ENCODE peak calls at places on chromosomes 11 and 22, in five cellular contexts. One of them, this sample, is unnamed.
A peak's percentile ranks its signal among the peaks of the same experiment; 100 is the strongest.

GRCh38 chr11:110759972-110760381 is 47.7 kb upstream of the ARHGAP20 start:
- DNase-seq in K562: no peak
- DNase-seq in HCT116: no peak
- DNase-seq in GM12878: no peak
- DNase-seq in HepG2: no peak
- DNase-seq in this sample: no peak

GRCh38 chr22:48739348-48740085 is 1088.2 kb downstream of the BRD1 start:
- DNase-seq in K562: no peak
- DNase-seq in HCT116: no peak
- DNase-seq in GM12878: no peak
- DNase-seq in HepG2: no peak
- DNase-seq in this sample: no peak

GRCh38 chr11:27865105-27865504 is 164.8 kb upstream of the BDNF start:
- DNase-seq in K562: no peak
- DNase-seq in HCT116: no peak
- DNase-seq in GM12878: no peak
- DNase-seq in HepG2: no peak
- DNase-seq in this sample: no peak

GRCh38 chr11:78645226-78646202 is 70.8 kb upstream of the NARS2 start:
- DNase-seq in K562: peak; percentile 76
- DNase-seq in HCT116: peak; percentile 50
- DNase-seq in GM12878: peak; percentile 35
- DNase-seq in HepG2: peak; percentile 63
- DNase-seq in this sample: peak; percentile 77

GRCh38 chr22:20583471-20583922 is 76.1 kb downstream of the MED15 start:
- DNase-seq in K562: peak; percentile 70
- DNase-seq in HCT116: no peak
- DNase-seq in GM12878: no peak
- DNase-seq in HepG2: no peak
- DNase-seq in this sample: peak; percentile 58

GRCh38 chr11:73784080-73784634 is 3.5 kb upstream of the MRPL48 start:
- DNase-seq in K562: peak; percentile 61
- DNase-seq in HCT116: peak; percentile 66
- DNase-seq in GM12878: no peak
- DNase-seq in HepG2: peak; percentile 78
- DNase-seq in this sample: no peak

GRCh38 chr22:22165936-22166710 is 78.5 kb upstream of the VPREB1 start:
- DNase-seq in K562: no peak
- DNase-seq in HCT116: no peak
- DNase-seq in GM12878: no peak
- DNase-seq in HepG2: no peak
- DNase-seq in this sample: no peak

GRCh38 chr22:43110444-43110926 is at the start of gene BIK:
- DNase-seq in K562: peak; percentile 33
- DNase-seq in HCT116: no peak
- DNase-seq in GM12878: no peak
- DNase-seq in HepG2: peak; percentile 51
- DNase-seq in this sample: no peak

GRCh38 chr11:57456960-57457642 is 3.2 kb upstream of the RTN4RL2 start:
- DNase-seq in K562: peak; percentile 92
- DNase-seq in HCT116: peak; percentile 79
- DNase-seq in GM12878: no peak
- DNase-seq in HepG2: peak; percentile 82
- DNase-seq in this sample: peak; percentile 97

GRCh38 chr22:31951201-31952093 is 7.1 kb downstream of the YWHAH start:
- DNase-seq in K562: no peak
- DNase-seq in HCT116: no peak
- DNase-seq in GM12878: no peak
- DNase-seq in HepG2: no peak
- DNase-seq in this sample: no peak

GRCh38 chr11:373716-374551 is 4.6 kb downstream of the B4GALNT4 start:
- DNase-seq in K562: no peak
- DNase-seq in HCT116: no peak
- DNase-seq in GM12878: no peak
- DNase-seq in HepG2: peak; percentile 91
- DNase-seq in this sample: no peak

GRCh38 chr11:70861534-70861933 is 390.8 kb downstream of the SHANK2 start:
- DNase-seq in K562: no peak
- DNase-seq in HCT116: no peak
- DNase-seq in GM12878: no peak
- DNase-seq in HepG2: no peak
- DNase-seq in this sample: no peak

GRCh38 chr22:32771761-32772160 is 29.7 kb upstream of the TIMP3 start:
- DNase-seq in K562: no peak
- DNase-seq in HCT116: no peak
- DNase-seq in GM12878: no peak
- DNase-seq in HepG2: no peak
- DNase-seq in this sample: no peak

GRCh38 chr11:96257972-96258951 is 84.7 kb downstream of the MAML2 start:
- DNase-seq in K562: no peak
- DNase-seq in HCT116: no peak
- DNase-seq in GM12878: no peak
- DNase-seq in HepG2: no peak
- DNase-seq in this sample: no peak

GRCh38 chr11:106446961-106447360 is 369.5 kb downstream of the AASDHPPT start:
- DNase-seq in K562: no peak
- DNase-seq in HCT116: no peak
- DNase-seq in GM12878: no peak
- DNase-seq in HepG2: no peak
- DNase-seq in this sample: no peak

GRCh38 chr11:44244649-44245308 is 65.2 kb downstream of the ALX4 start:
- DNase-seq in K562: no peak
- DNase-seq in HCT116: no peak
- DNase-seq in GM12878: no peak
- DNase-seq in HepG2: no peak
- DNase-seq in this sample: no peak

GRCh38 chr11:68741536-68741935 is 9.8 kb downstream of the TESMIN start:
- DNase-seq in K562: no peak
- DNase-seq in HCT116: no peak
- DNase-seq in GM12878: no peak
- DNase-seq in HepG2: no peak
- DNase-seq in this sample: no peak

GRCh38 chr11:83583953-83584352 is 297.8 kb upstream of the CCDC90B start:
- DNase-seq in K562: no peak
- DNase-seq in HCT116: no peak
- DNase-seq in GM12878: peak; percentile 56
- DNase-seq in HepG2: no peak
- DNase-seq in this sample: no peak

GRCh38 chr11:96154802-96155520 is 188.0 kb downstream of the MAML2 start:
- DNase-seq in K562: no peak
- DNase-seq in HCT116: no peak
- DNase-seq in GM12878: no peak
- DNase-seq in HepG2: no peak
- DNase-seq in this sample: no peak

GRCh38 chr11:1153105-1153950 is 4.4 kb upstream of the MUC5AC start:
- DNase-seq in K562: no peak
- DNase-seq in HCT116: no peak
- DNase-seq in GM12878: no peak
- DNase-seq in HepG2: peak; percentile 7
- DNase-seq in this sample: no peak

GRCh38 chr11:77244277-77245014 is 57.0 kb downstream of the GDPD4 start:
- DNase-seq in K562: no peak
- DNase-seq in HCT116: no peak
- DNase-seq in GM12878: no peak
- DNase-seq in HepG2: peak; percentile 16
- DNase-seq in this sample: no peak

GRCh38 chr22:31650391-31650790 is 11.6 kb downstream of the PISD start:
- DNase-seq in K562: no peak
- DNase-seq in HCT116: no peak
- DNase-seq in GM12878: no peak
- DNase-seq in HepG2: no peak
- DNase-seq in this sample: no peak

GRCh38 chr11:819943-820649 is 1.4 kb downstream of the PNPLA2 start:
- DNase-seq in K562: peak; percentile 91
- DNase-seq in HCT116: peak; percentile 85
- DNase-seq in GM12878: no peak
- DNase-seq in HepG2: peak; percentile 94
- DNase-seq in this sample: no peak

GRCh38 chr22:43230983-43231723 is 44.2 kb upstream of the TTLL12 start:
- DNase-seq in K562: peak; percentile 71
- DNase-seq in HCT116: peak; percentile 51
- DNase-seq in GM12878: no peak
- DNase-seq in HepG2: peak; percentile 48
- DNase-seq in this sample: peak; percentile 66

GRCh38 chr22:33653525-33654063 is 266.7 kb downstream of the LARGE1 start:
- DNase-seq in K562: no peak
- DNase-seq in HCT116: no peak
- DNase-seq in GM12878: no peak
- DNase-seq in HepG2: no peak
- DNase-seq in this sample: no peak

GRCh38 chr11:30326114-30326783 is 3.3 kb downstream of the ARL14EP start:
- DNase-seq in K562: no peak
- DNase-seq in HCT116: no peak
- DNase-seq in GM12878: no peak
- DNase-seq in HepG2: no peak
- DNase-seq in this sample: no peak
- H3K9ac ChIP-seq in K562: no peak overlapping the region
- H3K9ac ChIP-seq in HCT116: no peak overlapping the region
- H3K9ac ChIP-seq in GM12878: no peak overlapping the region
- H3K9ac ChIP-seq in HepG2: no peak overlapping the region
- H3K9ac ChIP-seq in this sample: no peak overlapping the region

DNA sequence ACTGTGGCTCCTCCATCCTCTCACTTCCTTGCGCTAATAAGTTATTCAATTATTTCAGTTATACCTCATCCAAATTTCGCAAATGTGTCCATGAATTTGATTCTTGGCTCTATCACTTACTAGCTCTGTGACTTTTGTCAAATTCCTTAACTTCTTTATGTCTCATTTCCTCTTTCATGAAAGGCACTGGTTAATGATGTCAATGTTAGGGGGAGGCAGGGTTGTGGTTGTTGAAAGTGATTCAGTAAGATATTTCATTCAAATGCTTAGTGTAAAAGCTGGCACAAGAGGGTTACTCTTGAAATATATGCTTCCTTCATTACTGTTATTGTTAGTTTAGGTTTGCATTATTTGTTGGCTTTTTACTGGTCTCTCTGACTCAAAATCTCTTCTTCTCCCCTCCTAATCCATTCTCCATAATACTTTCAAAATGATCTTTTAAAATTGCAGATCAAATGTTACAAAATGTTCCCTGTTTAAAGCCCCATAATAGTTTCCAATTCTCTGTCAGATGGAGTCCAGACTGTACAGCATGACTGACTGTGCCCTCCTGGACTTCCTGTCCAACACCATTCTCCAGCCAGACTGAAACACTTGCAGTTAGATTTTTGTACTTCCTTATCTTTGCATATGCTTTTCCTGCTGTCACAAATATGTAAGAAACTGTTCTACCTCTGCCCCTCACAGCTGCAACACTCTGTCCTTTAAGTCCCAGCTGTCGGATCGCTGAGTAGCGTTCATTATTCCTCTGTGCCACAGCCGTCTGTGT is 510.6 kb upstream of the RAG2 start:
- DNase-seq in K562: no peak
- DNase-seq in HCT116: no peak
- DNase-seq in GM12878: no peak
- DNase-seq in HepG2: no peak
- DNase-seq in this sample: no peak
- TF ChIP-seq ATF3 in K562: no peak
- TF ChIP-seq ATF3 in HCT116: no peak
- TF ChIP-seq ATF3 in GM12878: no peak
- TF ChIP-seq ATF3 in HepG2: no peak
- TF ChIP-seq ATF3 in this sample: no peak

GRCh38 chr11:118002010-118002540 is 15.9 kb downstream of the IL10RA start:
- DNase-seq in K562: peak; percentile 81
- DNase-seq in HCT116: no peak
- DNase-seq in GM12878: no peak
- DNase-seq in HepG2: no peak
- DNase-seq in this sample: no peak

GRCh38 chr11:118003021-118003423 is 16.8 kb downstream of the IL10RA start:
- DNase-seq in K562: peak; percentile 58
- DNase-seq in HCT116: no peak
- DNase-seq in GM12878: no peak
- DNase-seq in HepG2: no peak
- DNase-seq in this sample: no peak

GRCh38 chr11:118003456-118003855 is 17.3 kb downstream of the IL10RA start:
- DNase-seq in K562: no peak
- DNase-seq in HCT116: no peak
- DNase-seq in GM12878: no peak
- DNase-seq in HepG2: no peak
- DNase-seq in this sample: no peak

GRCh38 chr11:118001494-118001971 is 15.3 kb downstream of the IL10RA start:
- DNase-seq in K562: peak; percentile 61
- DNase-seq in HCT116: no peak
- DNase-seq in GM12878: no peak
- DNase-seq in HepG2: no peak
- DNase-seq in this sample: no peak

GRCh38 chr11:118002541-118003019 is 16.4 kb downstream of the IL10RA start:
- DNase-seq in K562: peak; percentile 79
- DNase-seq in HCT116: no peak
- DNase-seq in GM12878: no peak
- DNase-seq in HepG2: no peak
- DNase-seq in this sample: no peak
- H3K9ac ChIP-seq in K562: peak overlapping the region; percentile 68
- H3K9ac ChIP-seq in HCT116: no peak overlapping the region
- H3K9ac ChIP-seq in GM12878: peak overlapping the region; percentile 37
- H3K9ac ChIP-seq in HepG2: no peak overlapping the region
- H3K9ac ChIP-seq in this sample: no peak overlapping the region

GRCh38 chr11:11373934-11374333 is 20.9 kb upstream of the CSNK2A3 start:
- DNase-seq in K562: no peak
- DNase-seq in HCT116: no peak
- DNase-seq in GM12878: no peak
- DNase-seq in HepG2: no peak
- DNase-seq in this sample: no peak
- TF ChIP-seq ATF3 in K562: no peak
- TF ChIP-seq ATF3 in HCT116: no peak
- TF ChIP-seq ATF3 in GM12878: no peak
- TF ChIP-seq ATF3 in HepG2: no peak
- TF ChIP-seq ATF3 in this sample: no peak

GRCh38 chr22:50445880-50446707 is 28.7 kb downstream of the SBF1 start:
- DNase-seq in K562: no peak
- DNase-seq in HCT116: no peak
- DNase-seq in GM12878: no peak
- DNase-seq in HepG2: no peak
- DNase-seq in this sample: no peak

GRCh38 chr22:50443801-50444625 is 30.8 kb downstream of the SBF1 start:
- DNase-seq in K562: no peak
- DNase-seq in HCT116: no peak
- DNase-seq in GM12878: no peak
- DNase-seq in HepG2: no peak
- DNase-seq in this sample: no peak

GRCh38 chr22:50444663-50445062 is 30.2 kb downstream of the SBF1 start:
- DNase-seq in K562: no peak
- DNase-seq in HCT116: peak; percentile 6
- DNase-seq in GM12878: no peak
- DNase-seq in HepG2: no peak
- DNase-seq in this sample: no peak

GRCh38 chr22:50446708-50447575 is 27.9 kb downstream of the SBF1 start:
- DNase-seq in K562: no peak
- DNase-seq in HCT116: no peak
- DNase-seq in GM12878: no peak
- DNase-seq in HepG2: no peak
- DNase-seq in this sample: no peak

GRCh38 chr22:50445071-50445879 is 29.6 kb downstream of the SBF1 start:
- DNase-seq in K562: no peak
- DNase-seq in HCT116: no peak
- DNase-seq in GM12878: no peak
- DNase-seq in HepG2: no peak
- DNase-seq in this sample: no peak
- H3K9ac ChIP-seq in K562: no peak overlapping the region
- H3K9ac ChIP-seq in HCT116: no peak overlapping the region
- H3K9ac ChIP-seq in GM12878: no peak overlapping the region
- H3K9ac ChIP-seq in HepG2: no peak overlapping the region
- H3K9ac ChIP-seq in this sample: no peak overlapping the region

GRCh38 chr11:134652586-134653255 is 240.7 kb upstream of the B3GAT1 start:
- DNase-seq in K562: no peak
- DNase-seq in HCT116: no peak
- DNase-seq in GM12878: no peak
- DNase-seq in HepG2: no peak
- DNase-seq in this sample: peak; percentile 27
- TF ChIP-seq ATF3 in K562: no peak
- TF ChIP-seq ATF3 in HCT116: no peak
- TF ChIP-seq ATF3 in GM12878: no peak
- TF ChIP-seq ATF3 in HepG2: no peak
- TF ChIP-seq ATF3 in this sample: no peak

This sample was measured in H1.